ENCODE peak calls at places on chromosomes 12 and 14, in six cellular contexts. X, T, I, B, D and Q are unnamed samples.

GRCh38 chr14:54189358-54190354 is 207.2 kb upstream of the CDKN3 start:
- DNase-seq in X (no peak), T (no peak), I (no peak), B (no peak), D (no peak), Q (peak; percentile 59)

GRCh38 chr12:96223411-96224218 is 29.4 kb downstream of the ELK3 start:
- DNase-seq in X (no peak), T (no peak), I (no peak), B (no peak), D (no peak), Q (no peak)

GRCh38 chr12:33514893-33515292 is 75.3 kb upstream of the SYT10 start:
- DNase-seq in X (no peak), T (no peak), I (no peak), B (no peak), D (no peak), Q (no peak)

GRCh38 chr14:67941456-67942018 is 122.0 kb downstream of the RAD51B start:
- DNase-seq in X (peak; percentile 26), T (no peak), I (no peak), B (no peak), D (no peak), Q (no peak)

GRCh38 chr12:65170245-65170881 is 980 bp downstream of the LEMD3 start:
- DNase-seq in X (peak; percentile 27), T (peak; percentile 71), I (no peak), B (peak; percentile 63), D (peak; percentile 83), Q (peak; percentile 28)

GRCh38 chr12:106918746-106919145 is 37.0 kb upstream of the TMEM263 start:
- DNase-seq in X (peak; percentile 30), T (no peak), I (no peak), B (peak; percentile 59), D (peak; percentile 38), Q (peak; percentile 6)

GRCh38 chr14:37591941-37592287 is 3.1 kb downstream of the FOXA1 start:
- DNase-seq in X (no peak), T (peak; percentile 82), I (no peak), B (no peak), D (no peak), Q (no peak)

GRCh38 chr12:100601626-100602025 is 28.1 kb downstream of the GAS2L3 start:
- DNase-seq in X (no peak), T (no peak), I (no peak), B (no peak), D (no peak), Q (no peak)

GRCh38 chr12:116302200-116303075 is 24.9 kb upstream of the MED13L start:
- DNase-seq in X (no peak), T (no peak), I (no peak), B (no peak), D (no peak), Q (no peak)

GRCh38 chr12:46266869-46267617 is 1.8 kb downstream of the SLC38A1 start:
- DNase-seq in X (peak; percentile 56), T (peak; percentile 66), I (no peak), B (peak; percentile 60), D (peak; percentile 35), Q (no peak)

GRCh38 chr14:57747036-57747435 is 118.9 kb downstream of the SLC35F4 start:
- DNase-seq in X (no peak), T (no peak), I (no peak), B (no peak), D (no peak), Q (peak; percentile 35)

GRCh38 chr14:35403085-35403396 is 1.5 kb downstream of the NFKBIA start:
- DNase-seq in X (no peak), T (no peak), I (no peak), B (no peak), D (no peak), Q (no peak)

GRCh38 chr12:127761880-127762279 is 505.1 kb upstream of the TMEM132C start:
- DNase-seq in X (no peak), T (no peak), I (no peak), B (no peak), D (no peak), Q (no peak)

GRCh38 chr12:53207042-53207441 is at the start of gene ITGB7:
- DNase-seq in X (no peak), T (no peak), I (peak; percentile 64), B (no peak), D (peak; percentile 63), Q (no peak)

GRCh38 chr12:45464699-45465098 is 248.8 kb downstream of the ANO6 start:
- DNase-seq in X (no peak), T (no peak), I (no peak), B (peak; percentile 62), D (no peak), Q (peak; percentile 2)

GRCh38 chr12:52975820-52976573 is 27.1 kb downstream of the KRT18 start:
- DNase-seq in X (peak; percentile 68), T (no peak), I (no peak), B (no peak), D (no peak), Q (peak; percentile 73)

GRCh38 chr12:111753144-111753881 is 13.4 kb upstream of the ALDH2 start:
- DNase-seq in X (peak; percentile 53), T (peak; percentile 80), I (no peak), B (peak; percentile 95), D (peak; percentile 86), Q (peak; percentile 2)

GRCh38 chr14:57391609-57392195 is 1.3 kb downstream of the NAA30 start:
- DNase-seq in X (no peak), T (no peak), I (no peak), B (peak; percentile 21), D (peak; percentile 7), Q (no peak)

GRCh38 chr12:5076761-5077160 is 33.1 kb downstream of the KCNA5 start:
- DNase-seq in X (no peak), T (no peak), I (no peak), B (no peak), D (no peak), Q (no peak)

GRCh38 chr12:51838036-51838435 is 10.5 kb downstream of the FIGNL2 start:
- DNase-seq in X (no peak), T (no peak), I (no peak), B (no peak), D (no peak), Q (no peak)

GRCh38 chr14:81330619-81331122 is 69.5 kb downstream of the STON2 start:
- DNase-seq in X (no peak), T (no peak), I (no peak), B (no peak), D (no peak), Q (no peak)

GRCh38 chr12:56224102-56224701 is at the start of gene NABP2:
- DNase-seq in X (peak; percentile 92), T (peak; percentile 98), I (peak; percentile 89), B (peak; percentile 98), D (peak; percentile 100), Q (peak; percentile 94)

GRCh38 chr12:3552726-3553045 is 61.7 kb downstream of the PRMT8 start:
- DNase-seq in X (no peak), T (no peak), I (no peak), B (no peak), D (no peak), Q (no peak)

GRCh38 chr12:3551976-3552725 is 61.1 kb downstream of the PRMT8 start:
- DNase-seq in X (no peak), T (peak; percentile 22), I (no peak), B (no peak), D (no peak), Q (no peak)

GRCh38 chr12:3553221-3553620 is 62.2 kb downstream of the PRMT8 start:
- DNase-seq in X (no peak), T (no peak), I (no peak), B (no peak), D (no peak), Q (no peak)

GRCh38 chr12:3550839-3551238 is 59.8 kb downstream of the PRMT8 start:
- DNase-seq in X (no peak), T (peak; percentile 27), I (no peak), B (no peak), D (no peak), Q (no peak)

GRCh38 chr12:3551386-3551785 is 60.4 kb downstream of the PRMT8 start:
- DNase-seq in X (no peak), T (peak; percentile 26), I (no peak), B (no peak), D (peak; percentile 9), Q (no peak)
- TF ChIP-seq POLR2AphosphoS5 in X (no peak), T (no peak), I (no peak), B (no peak), D (no peak), Q (no peak)

DNA sequence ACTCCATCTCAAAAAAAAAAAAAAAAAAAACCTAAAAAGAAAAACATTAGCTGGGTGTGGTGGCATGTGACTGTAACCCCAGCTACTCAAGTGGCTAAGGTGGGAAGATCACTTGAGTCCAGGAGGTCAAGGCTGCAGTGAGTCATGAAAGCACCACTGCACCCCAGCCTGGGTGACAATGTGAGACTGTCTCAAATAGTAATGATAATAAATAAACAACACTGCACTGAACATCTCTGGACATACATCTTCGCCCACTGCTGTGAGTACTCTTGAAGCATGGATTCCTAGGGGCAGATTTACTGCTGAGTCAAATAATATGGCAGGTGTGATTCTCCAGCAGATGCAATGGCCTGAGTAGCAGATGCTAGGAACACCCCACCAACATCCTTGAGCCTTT is 23.7 kb downstream of the ABCB9 start:
- DNase-seq in X (peak; percentile 68), T (no peak), I (no peak), B (no peak), D (no peak), Q (no peak)
- H3K27ac ChIP-seq in X (no peak overlapping the region), T (no peak overlapping the region), I (no peak overlapping the region), B (no peak overlapping the region), D (no peak overlapping the region), Q (peak overlapping the region; percentile 27)

GRCh38 chr12:73413974-73414373 is 1123.7 kb upstream of the ATXN7L3B start:
- DNase-seq in X (no peak), T (no peak), I (no peak), B (no peak), D (no peak), Q (no peak)
- TF ChIP-seq JUND in X (no peak), T (no peak), I (no peak), B (no peak), D (no peak), Q (no peak)

GRCh38 chr14:89667983-89668382 is 250.9 kb upstream of the FOXN3 start:
- DNase-seq in X (no peak), T (no peak), I (no peak), B (no peak), D (no peak), Q (no peak)

GRCh38 chr14:89665262-89665661 is 248.2 kb upstream of the FOXN3 start:
- DNase-seq in X (peak; percentile 56), T (no peak), I (no peak), B (no peak), D (no peak), Q (no peak)

GRCh38 chr14:89672636-89673279 is 255.7 kb upstream of the FOXN3 start:
- DNase-seq in X (peak; percentile 39), T (no peak), I (no peak), B (no peak), D (peak; percentile 7), Q (no peak)

GRCh38 chr14:89673499-89674225 is 256.6 kb upstream of the FOXN3 start:
- DNase-seq in X (no peak), T (no peak), I (no peak), B (no peak), D (no peak), Q (no peak)

GRCh38 chr14:89669209-89669608 is 252.2 kb upstream of the FOXN3 start:
- DNase-seq in X (no peak), T (no peak), I (no peak), B (no peak), D (no peak), Q (no peak)
- TF ChIP-seq POLR2AphosphoS5 in X (no peak), T (no peak), I (no peak), B (no peak), D (no peak), Q (no peak)